ENCODE peak calls at places on chromosomes 3 and 15, in six cellular contexts. One of them, this sample, is unnamed.

GRCh38 chr15:46316024-46316423 is 681.2 kb downstream of the SQOR start:
- DNase-seq in HCT116: no peak
- DNase-seq in MM.1S: peak
- DNase-seq in GM23248: no peak
- DNase-seq in SK-N-SH: no peak
- DNase-seq in PC-3: no peak
- DNase-seq in this sample: no peak

GRCh38 chr15:35054380-35054779 is 30.7 kb downstream of the NANOGP8 start:
- DNase-seq in GM23248: peak
- DNase-seq in SK-N-SH: no peak
- DNase-seq in MM.1S: no peak
- DNase-seq in HCT116: no peak
- DNase-seq in PC-3: no peak
- DNase-seq in this sample: no peak

GRCh38 chr3:65946438-65946837 is 92.3 kb downstream of the MAGI1 start:
- DNase-seq in PC-3: no peak
- DNase-seq in MM.1S: no peak
- DNase-seq in GM23248: peak
- DNase-seq in SK-N-SH: no peak
- DNase-seq in HCT116: no peak
- DNase-seq in this sample: no peak

GRCh38 chr3:6799264-6799915 is 61.5 kb upstream of the GRM7 start:
- DNase-seq in GM23248: peak
- DNase-seq in MM.1S: peak
- DNase-seq in HCT116: peak
- DNase-seq in PC-3: peak
- DNase-seq in SK-N-SH: peak
- DNase-seq in this sample: peak

GRCh38 chr15:98120561-98120960 is 160.1 kb downstream of the ARRDC4 start:
- DNase-seq in PC-3: no peak
- DNase-seq in SK-N-SH: no peak
- DNase-seq in HCT116: no peak
- DNase-seq in GM23248: peak
- DNase-seq in MM.1S: no peak
- DNase-seq in this sample: no peak

GRCh38 chr3:156812521-156813335 is 13.4 kb upstream of the LEKR1 start:
- DNase-seq in SK-N-SH: no peak
- DNase-seq in HCT116: no peak
- DNase-seq in MM.1S: no peak
- DNase-seq in PC-3: peak
- DNase-seq in GM23248: peak
- DNase-seq in this sample: no peak

GRCh38 chr15:70650567-70650966 is 112.8 kb downstream of the UACA start:
- DNase-seq in MM.1S: no peak
- DNase-seq in GM23248: no peak
- DNase-seq in HCT116: no peak
- DNase-seq in SK-N-SH: no peak
- DNase-seq in PC-3: no peak
- DNase-seq in this sample: no peak

GRCh38 chr3:11845661-11846060 is 1.0 kb downstream of the TAMM41 start:
- DNase-seq in HCT116: no peak
- DNase-seq in SK-N-SH: no peak
- DNase-seq in PC-3: peak
- DNase-seq in GM23248: peak
- DNase-seq in MM.1S: peak
- DNase-seq in this sample: no peak

GRCh38 chr3:179482857-179483256 is 31.6 kb upstream of the GNB4 start:
- DNase-seq in GM23248: no peak
- DNase-seq in MM.1S: no peak
- DNase-seq in HCT116: no peak
- DNase-seq in PC-3: no peak
- DNase-seq in SK-N-SH: no peak
- DNase-seq in this sample: no peak

GRCh38 chr3:88113311-88114162 is 36.2 kb upstream of the C3orf38 start:
- DNase-seq in PC-3: peak
- DNase-seq in MM.1S: peak
- DNase-seq in HCT116: peak
- DNase-seq in GM23248: peak
- DNase-seq in SK-N-SH: peak
- DNase-seq in this sample: peak

DNA sequence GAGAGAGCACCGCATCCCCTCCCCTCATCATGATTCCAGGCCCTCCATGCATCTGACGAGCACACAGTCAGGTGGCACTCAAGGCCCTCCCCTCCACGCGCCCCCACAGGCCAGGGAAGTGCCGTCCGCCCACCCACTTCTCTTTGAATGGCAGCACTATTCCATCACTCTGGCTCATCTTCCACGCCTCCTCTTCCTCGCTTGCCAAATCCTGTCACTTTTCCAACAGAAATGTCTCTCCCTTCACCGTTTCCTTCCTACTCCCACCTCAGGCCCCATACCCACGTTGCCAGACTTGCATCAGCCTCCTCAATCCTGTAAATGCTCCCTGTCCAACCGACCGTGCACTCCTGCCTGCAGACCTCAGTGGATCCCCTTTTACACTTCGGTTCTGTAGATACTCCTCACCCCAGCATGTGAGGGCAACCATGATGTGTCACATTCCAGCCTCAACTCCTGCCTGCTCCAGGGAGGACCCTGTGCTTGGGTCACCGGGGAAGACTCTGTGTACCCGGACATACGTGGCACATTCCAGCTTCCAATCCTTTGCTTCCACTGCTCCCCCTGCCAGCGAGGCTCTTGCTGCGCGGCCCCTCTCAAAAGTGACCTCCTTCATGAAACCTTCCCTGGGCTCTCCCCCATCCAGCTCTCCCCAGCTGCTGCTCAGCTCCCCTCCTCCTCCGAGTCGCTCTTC is 29.6 kb downstream of the ADCY5 start:
- DNase-seq in GM23248: no peak
- DNase-seq in SK-N-SH: no peak
- DNase-seq in PC-3: no peak
- DNase-seq in HCT116: no peak
- DNase-seq in MM.1S: no peak
- DNase-seq in this sample: no peak
- TF ChIP-seq EZH2phosphoT487 in GM23248: no peak
- TF ChIP-seq EZH2phosphoT487 in SK-N-SH: no peak
- TF ChIP-seq EZH2phosphoT487 in PC-3: no peak
- TF ChIP-seq EZH2phosphoT487 in HCT116: no peak
- TF ChIP-seq EZH2phosphoT487 in MM.1S: no peak
- TF ChIP-seq EZH2phosphoT487 in this sample: no peak

GRCh38 chr3:57077630-57078365 is 17.3 kb downstream of the SPATA12 start:
- DNase-seq in MM.1S: no peak
- DNase-seq in PC-3: no peak
- DNase-seq in GM23248: no peak
- DNase-seq in HCT116: no peak
- DNase-seq in SK-N-SH: no peak
- DNase-seq in this sample: no peak
- H3K9ac ChIP-seq in MM.1S: no peak
- H3K9ac ChIP-seq in PC-3: peak
- H3K9ac ChIP-seq in GM23248: peak
- H3K9ac ChIP-seq in HCT116: peak
- H3K9ac ChIP-seq in SK-N-SH: no peak
- H3K9ac ChIP-seq in this sample: no peak

GRCh38 chr3:78434801-78435200 is 1333.0 kb downstream of the ROBO1 start:
- DNase-seq in MM.1S: no peak
- DNase-seq in GM23248: no peak
- DNase-seq in PC-3: no peak
- DNase-seq in SK-N-SH: no peak
- DNase-seq in HCT116: no peak
- DNase-seq in this sample: no peak

GRCh38 chr3:78427303-78427702 is 1340.5 kb downstream of the ROBO1 start:
- DNase-seq in PC-3: no peak
- DNase-seq in GM23248: peak
- DNase-seq in HCT116: no peak
- DNase-seq in SK-N-SH: no peak
- DNase-seq in MM.1S: no peak
- DNase-seq in this sample: no peak

GRCh38 chr3:78430741-78431140 is 1337.1 kb downstream of the ROBO1 start:
- DNase-seq in SK-N-SH: no peak
- DNase-seq in MM.1S: no peak
- DNase-seq in PC-3: no peak
- DNase-seq in GM23248: no peak
- DNase-seq in HCT116: no peak
- DNase-seq in this sample: no peak
- TF ChIP-seq EZH2phosphoT487 in SK-N-SH: no peak
- TF ChIP-seq EZH2phosphoT487 in MM.1S: no peak
- TF ChIP-seq EZH2phosphoT487 in PC-3: no peak
- TF ChIP-seq EZH2phosphoT487 in GM23248: no peak
- TF ChIP-seq EZH2phosphoT487 in HCT116: no peak
- TF ChIP-seq EZH2phosphoT487 in this sample: no peak

GRCh38 chr15:58752716-58753115 is 3.2 kb upstream of the ADAM10 start:
- DNase-seq in MM.1S: no peak
- DNase-seq in PC-3: no peak
- DNase-seq in SK-N-SH: no peak
- DNase-seq in GM23248: no peak
- DNase-seq in HCT116: no peak
- DNase-seq in this sample: no peak

GRCh38 chr15:58748040-58748786 is 1.3 kb downstream of the ADAM10 start:
- DNase-seq in MM.1S: peak
- DNase-seq in HCT116: no peak
- DNase-seq in PC-3: no peak
- DNase-seq in SK-N-SH: no peak
- DNase-seq in GM23248: peak
- DNase-seq in this sample: no peak

GRCh38 chr15:58746174-58746573 is 3.3 kb downstream of the ADAM10 start:
- DNase-seq in GM23248: no peak
- DNase-seq in MM.1S: no peak
- DNase-seq in HCT116: no peak
- DNase-seq in SK-N-SH: no peak
- DNase-seq in PC-3: no peak
- DNase-seq in this sample: no peak

GRCh38 chr15:58749532-58750337 is at the start of gene ADAM10:
- DNase-seq in SK-N-SH: peak
- DNase-seq in HCT116: peak
- DNase-seq in PC-3: peak
- DNase-seq in GM23248: peak
- DNase-seq in MM.1S: peak
- DNase-seq in this sample: peak

GRCh38 chr15:58748787-58749531 is 548 bp downstream of the ADAM10 start:
- DNase-seq in MM.1S: peak
- DNase-seq in HCT116: no peak
- DNase-seq in PC-3: peak
- DNase-seq in GM23248: peak
- DNase-seq in SK-N-SH: peak
- DNase-seq in this sample: peak
- H3K9ac ChIP-seq in MM.1S: peak
- H3K9ac ChIP-seq in HCT116: peak
- H3K9ac ChIP-seq in PC-3: peak
- H3K9ac ChIP-seq in GM23248: peak
- H3K9ac ChIP-seq in SK-N-SH: peak
- H3K9ac ChIP-seq in this sample: peak

GRCh38 chr3:124351430-124352142 is 359.7 kb upstream of the ROPN1 start:
- DNase-seq in GM23248: peak
- DNase-seq in MM.1S: peak
- DNase-seq in SK-N-SH: peak
- DNase-seq in PC-3: peak
- DNase-seq in HCT116: peak
- DNase-seq in this sample: peak
- TF ChIP-seq EZH2phosphoT487 in GM23248: no peak
- TF ChIP-seq EZH2phosphoT487 in MM.1S: no peak
- TF ChIP-seq EZH2phosphoT487 in SK-N-SH: no peak
- TF ChIP-seq EZH2phosphoT487 in PC-3: no peak
- TF ChIP-seq EZH2phosphoT487 in HCT116: no peak
- TF ChIP-seq EZH2phosphoT487 in this sample: no peak

GRCh38 chr3:42052132-42052866 is 38.9 kb upstream of the TRAK1 start:
- DNase-seq in GM23248: peak
- DNase-seq in PC-3: no peak
- DNase-seq in SK-N-SH: no peak
- DNase-seq in MM.1S: no peak
- DNase-seq in HCT116: no peak
- DNase-seq in this sample: no peak
- H3K9ac ChIP-seq in GM23248: peak
- H3K9ac ChIP-seq in PC-3: no peak
- H3K9ac ChIP-seq in SK-N-SH: no peak
- H3K9ac ChIP-seq in MM.1S: no peak
- H3K9ac ChIP-seq in HCT116: no peak
- H3K9ac ChIP-seq in this sample: no peak

GRCh38 chr15:80912673-80913072 is 76.9 kb downstream of the MESD start:
- DNase-seq in MM.1S: no peak
- DNase-seq in SK-N-SH: no peak
- DNase-seq in HCT116: no peak
- DNase-seq in GM23248: no peak
- DNase-seq in PC-3: no peak
- DNase-seq in this sample: no peak

GRCh38 chr15:80918440-80918839 is 71.2 kb downstream of the MESD start:
- DNase-seq in MM.1S: no peak
- DNase-seq in PC-3: no peak
- DNase-seq in SK-N-SH: no peak
- DNase-seq in HCT116: no peak
- DNase-seq in GM23248: no peak
- DNase-seq in this sample: no peak

GRCh38 chr15:80916056-80916455 is 73.6 kb downstream of the MESD start:
- DNase-seq in HCT116: no peak
- DNase-seq in MM.1S: no peak
- DNase-seq in PC-3: no peak
- DNase-seq in GM23248: no peak
- DNase-seq in SK-N-SH: no peak
- DNase-seq in this sample: no peak

GRCh38 chr15:80913541-80913940 is 76.1 kb downstream of the MESD start:
- DNase-seq in HCT116: no peak
- DNase-seq in SK-N-SH: no peak
- DNase-seq in GM23248: no peak
- DNase-seq in MM.1S: no peak
- DNase-seq in PC-3: no peak
- DNase-seq in this sample: no peak

DNA sequence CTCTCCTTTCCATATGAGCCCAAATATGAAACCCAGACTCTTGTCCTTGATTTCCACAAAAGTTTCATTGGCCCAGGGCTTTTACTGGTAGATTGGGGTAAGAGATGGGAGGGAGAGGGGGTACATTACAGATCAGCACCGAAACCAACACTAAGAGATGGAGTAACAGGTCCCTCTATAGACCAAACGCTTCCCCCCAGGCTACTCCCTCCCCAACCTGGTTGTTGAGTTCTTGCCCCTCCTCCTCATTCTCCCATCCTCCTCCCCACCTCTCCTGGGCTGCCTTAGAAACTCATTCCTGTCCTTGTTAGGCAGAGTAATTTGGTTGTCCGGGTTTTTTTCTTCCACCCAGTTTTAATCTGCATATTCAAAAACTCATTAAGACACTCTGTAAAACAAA is 74.2 kb downstream of the MESD start:
- DNase-seq in PC-3: no peak
- DNase-seq in MM.1S: no peak
- DNase-seq in HCT116: no peak
- DNase-seq in SK-N-SH: no peak
- DNase-seq in GM23248: no peak
- DNase-seq in this sample: peak
- TF ChIP-seq EZH2phosphoT487 in PC-3: no peak
- TF ChIP-seq EZH2phosphoT487 in MM.1S: no peak
- TF ChIP-seq EZH2phosphoT487 in HCT116: no peak
- TF ChIP-seq EZH2phosphoT487 in SK-N-SH: no peak
- TF ChIP-seq EZH2phosphoT487 in GM23248: no peak
- TF ChIP-seq EZH2phosphoT487 in this sample: no peak

DNA sequence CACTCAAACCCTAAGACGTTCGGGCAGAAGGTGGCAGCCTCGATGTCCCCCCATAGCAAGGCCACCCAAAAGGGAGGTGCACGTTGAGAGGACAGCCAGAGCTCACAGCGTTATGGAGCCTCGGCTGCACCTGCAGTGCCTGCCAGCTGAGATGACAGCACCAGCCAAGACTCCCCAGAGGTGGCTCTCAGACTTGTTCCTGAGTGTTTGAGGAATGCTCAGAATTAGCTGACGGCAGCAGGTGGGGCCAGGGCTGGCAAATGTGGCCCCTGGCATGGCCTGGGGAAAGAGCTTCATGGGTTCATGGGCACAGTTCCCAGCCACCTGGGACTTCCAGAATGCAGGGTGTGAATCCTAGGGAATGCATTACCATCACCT is 177.8 kb downstream of the KLF13 start:
- DNase-seq in MM.1S: no peak
- DNase-seq in PC-3: no peak
- DNase-seq in SK-N-SH: no peak
- DNase-seq in GM23248: no peak
- DNase-seq in HCT116: no peak
- DNase-seq in this sample: no peak
- H3K9ac ChIP-seq in MM.1S: no peak
- H3K9ac ChIP-seq in PC-3: no peak
- H3K9ac ChIP-seq in SK-N-SH: no peak
- H3K9ac ChIP-seq in GM23248: no peak
- H3K9ac ChIP-seq in HCT116: no peak
- H3K9ac ChIP-seq in this sample: no peak